ENCODE peak calls at places on chromosomes 13 and 19, in five cellular contexts. B, N, W, D and K are unnamed samples.

GRCh38 chr13:40206241-40207109 is 460.0 kb downstream of the FOXO1 start:
- DNase-seq in B (peak; percentile 26), N (no peak), W (peak; percentile 59), D (no peak), K (peak; percentile 92)

GRCh38 chr19:41076286-41076685 is 12.0 kb upstream of the CYP2A13 start:
- DNase-seq in B (no peak), N (no peak), W (no peak), D (no peak), K (no peak)

GRCh38 chr13:80884031-80884785 is 543.3 kb upstream of the SPRY2 start:
- DNase-seq in B (no peak), N (no peak), W (no peak), D (no peak), K (no peak)

GRCh38 chr13:95403349-95404140 is 102.3 kb upstream of the ABCC4 start:
- DNase-seq in B (peak; percentile 17), N (peak; percentile 55), W (no peak), D (no peak), K (no peak)

GRCh38 chr19:29293292-29293691 is 80.3 kb upstream of the UQCRFS1 start:
- DNase-seq in B (no peak), N (no peak), W (no peak), D (no peak), K (no peak)

GRCh38 chr19:27746691-27747380 is 1466.1 kb downstream of the UQCRFS1 start:
- DNase-seq in B (peak; percentile 73), N (peak; percentile 16), W (peak; percentile 9), D (no peak), K (peak; percentile 34)

GRCh38 chr13:94661396-94661795 is 50.9 kb downstream of the SOX21 start:
- DNase-seq in B (no peak), N (no peak), W (no peak), D (no peak), K (no peak)

GRCh38 chr13:113468029-113468428 is 14.7 kb upstream of the ADPRHL1 start:
- DNase-seq in B (no peak), N (no peak), W (no peak), D (no peak), K (no peak)

GRCh38 chr13:31866099-31866498 is 126.8 kb downstream of the RXFP2 start:
- DNase-seq in B (no peak), N (no peak), W (no peak), D (no peak), K (no peak)

GRCh38 chr19:13172335-13173128 is 22.3 kb downstream of the IER2 start:
- DNase-seq in B (peak; percentile 91), N (no peak), W (peak; percentile 84), D (no peak), K (peak; percentile 90)

GRCh38 chr13:107379398-107380155 is 811.6 kb upstream of the ARGLU1 start:
- DNase-seq in B (no peak), N (no peak), W (no peak), D (no peak), K (peak; percentile 66)

GRCh38 chr13:92721610-92722009 is 505.0 kb upstream of the GPC6 start:
- DNase-seq in B (no peak), N (no peak), W (no peak), D (no peak), K (no peak)

GRCh38 chr19:8922591-8922990 is 87.6 kb downstream of the MUC16 start:
- DNase-seq in B (no peak), N (no peak), W (no peak), D (no peak), K (no peak)

GRCh38 chr13:110306960-110307696 is at the start of the genes COL4A1 and COL4A2:
- DNase-seq in B (peak; percentile 95), N (no peak), W (peak; percentile 74), D (no peak), K (peak; percentile 88)

GRCh38 chr19:33064117-33064777 is 441 bp downstream of the RHPN2 start:
- DNase-seq in B (peak; percentile 16), N (no peak), W (no peak), D (no peak), K (peak; percentile 64)

GRCh38 chr13:40401911-40402776 is 264.3 kb downstream of the FOXO1 start:
- DNase-seq in B (peak; percentile 96), N (no peak), W (peak; percentile 97), D (peak; percentile 99), K (peak; percentile 96)

GRCh38 chr19:6038634-6039405 is 60.9 kb upstream of the RANBP3 start:
- DNase-seq in B (no peak), N (no peak), W (no peak), D (no peak), K (no peak)

GRCh38 chr19:10113964-10114650 is 2.6 kb downstream of the P2RY11 start:
- DNase-seq in B (no peak), N (no peak), W (no peak), D (no peak), K (peak; percentile 3)

GRCh38 chr19:17950310-17951150 is 16.4 kb upstream of the KCNN1 start:
- DNase-seq in B (peak; percentile 21), N (no peak), W (no peak), D (no peak), K (peak; percentile 42)

GRCh38 chr19:17138937-17139598 is 63.5 kb downstream of the MYO9B start:
- DNase-seq in B (peak; percentile 21), N (no peak), W (no peak), D (no peak), K (no peak)

GRCh38 chr19:18427080-18427751 is 8.0 kb downstream of the SSBP4 start:
- DNase-seq in B (no peak), N (no peak), W (no peak), D (no peak), K (no peak)

GRCh38 chr13:28059214-28059613 is 41.2 kb downstream of the FLT3 start:
- DNase-seq in B (peak; percentile 12), N (peak; percentile 20), W (peak; percentile 7), D (no peak), K (peak; percentile 37)

GRCh38 chr13:73090116-73090811 is 31.5 kb downstream of the KLF5 start:
- DNase-seq in B (peak; percentile 84), N (peak; percentile 43), W (peak; percentile 78), D (peak; percentile 36), K (peak; percentile 98)

GRCh38 chr13:109275848-109276247 is 510.5 kb downstream of the IRS2 start:
- DNase-seq in B (peak; percentile 58), N (no peak), W (no peak), D (no peak), K (peak; percentile 52)

GRCh38 chr13:27968316-27969072 is 621 bp downstream of the CDX2 start:
- DNase-seq in B (no peak), N (no peak), W (no peak), D (no peak), K (no peak)

GRCh38 chr13:23672616-23673015 is 102.4 kb downstream of the TNFRSF19 start:
- DNase-seq in B (no peak), N (no peak), W (no peak), D (no peak), K (no peak)

GRCh38 chr13:76723551-76724232 is 162.5 kb downstream of the KCTD12 start:
- DNase-seq in B (peak; percentile 80), N (peak; percentile 7), W (peak; percentile 92), D (peak; percentile 86), K (peak; percentile 65)

GRCh38 chr19:32336259-32337111 is 8.9 kb upstream of the ZNF507 start:
- DNase-seq in B (no peak), N (no peak), W (peak; percentile 15), D (peak; percentile 42), K (no peak)

GRCh38 chr19:31350033-31350692 is 927 bp upstream of the TSHZ3 start:
- DNase-seq in B (peak; percentile 43), N (no peak), W (no peak), D (no peak), K (no peak)

GRCh38 chr19:31232871-31233270 is 116.4 kb downstream of the TSHZ3 start:
- DNase-seq in B (peak; percentile 45), N (no peak), W (peak; percentile 63), D (peak; percentile 92), K (no peak)

GRCh38 chr19:42683917-42684513 is 56.3 kb downstream of the PSG3 start:
- DNase-seq in B (peak; percentile 54), N (peak; percentile 13), W (peak; percentile 52), D (no peak), K (peak; percentile 29)

GRCh38 chr13:32314968-32315254 is 252 bp downstream of the ZAR1L start:
- DNase-seq in B (peak; percentile 68), N (peak; percentile 9), W (peak; percentile 34), D (no peak), K (peak; percentile 39)